ENCODE peak calls at places on chromosomes 7 and 10, in six cellular contexts. N is stomach, E is HT1080, U is right cardiac atrium, H is NCI-H460, B is D721Med. J is an unnamed sample.

GRCh38 chr7:106512217-106512616 is 148.7 kb downstream of the CCDC71L start:
- DNase-seq in N (no peak), E (no peak), U (no peak), H (no peak), B (no peak), J (no peak)

GRCh38 chr7:15471387-15471786 is 90.4 kb downstream of the AGMO start:
- DNase-seq in N (no peak), E (peak), U (no peak), H (no peak), B (no peak), J (no peak)

GRCh38 chr7:30804078-30804661 is 33.0 kb downstream of the MINDY4 start:
- DNase-seq in N (no peak), E (peak), U (no peak), H (no peak), B (no peak), J (no peak)

GRCh38 chr7:13742719-13743640 is 246.5 kb downstream of the ETV1 start:
- DNase-seq in N (peak), E (peak), U (no peak), H (peak), B (no peak), J (peak)

GRCh38 chr10:102743078-102743587 is 615 bp upstream of the WBP1L start:
- DNase-seq in N (no peak), E (no peak), U (no peak), H (no peak), B (no peak), J (no peak)

GRCh38 chr7:100171087-100171681 is 2.8 kb upstream of the GAL3ST4 start:
- DNase-seq in N (no peak), E (no peak), U (no peak), H (no peak), B (no peak), J (no peak)

GRCh38 chr10:34826221-34826620 is 11.1 kb upstream of the PARD3 start:
- DNase-seq in N (no peak), E (no peak), U (no peak), H (no peak), B (no peak), J (no peak)

GRCh38 chr7:24812313-24812945 is 55.2 kb upstream of the GSDME start:
- DNase-seq in N (peak), E (peak), U (peak), H (peak), B (peak), J (peak)

GRCh38 chr7:31033674-31034073 is 18.4 kb upstream of the ADCYAP1R1 start:
- DNase-seq in N (no peak), E (no peak), U (no peak), H (no peak), B (no peak), J (no peak)

GRCh38 chr10:25465582-25466372 is 291.0 kb downstream of the GPR158 start:
- DNase-seq in N (no peak), E (peak), U (no peak), H (no peak), B (no peak), J (no peak)

GRCh38 chr7:15600298-15600697 is 38.5 kb upstream of the AGMO start:
- DNase-seq in N (no peak), E (no peak), U (no peak), H (no peak), B (no peak), J (no peak)

GRCh38 chr10:102720775-102721301 is 6.4 kb downstream of the SFXN2 start:
- DNase-seq in N (no peak), E (no peak), U (no peak), H (no peak), B (no peak), J (no peak)

GRCh38 chr7:151539055-151539714 is 19.5 kb upstream of the RHEB start:
- DNase-seq in N (no peak), E (no peak), U (peak), H (no peak), B (no peak), J (peak)

GRCh38 chr10:94991243-94991888 is 52.9 kb downstream of the CYP2C9 start:
- DNase-seq in N (no peak), E (peak), U (no peak), H (no peak), B (no peak), J (no peak)

GRCh38 chr7:25854608-25855497 is 297.1 kb upstream of the NFE2L3 start:
- DNase-seq in N (no peak), E (peak), U (no peak), H (peak), B (no peak), J (no peak)

GRCh38 chr7:119959811-119960210 is 313.2 kb upstream of the KCND2 start:
- DNase-seq in N (no peak), E (peak), U (no peak), H (no peak), B (no peak), J (no peak)

GRCh38 chr7:130009848-130010688 is 41.1 kb downstream of the ZC3HC1 start:
- DNase-seq in N (peak), E (peak), U (peak), H (peak), B (no peak), J (no peak)

GRCh38 chr7:30062587-30062986 is 34.4 kb downstream of the PLEKHA8 start:
- DNase-seq in N (no peak), E (peak), U (no peak), H (peak), B (no peak), J (no peak)

GRCh38 chr7:54904130-54904529 is 114.7 kb upstream of the EGFR start:
- DNase-seq in N (no peak), E (no peak), U (no peak), H (no peak), B (no peak), J (no peak)

GRCh38 chr7:1292972-1293830 is 60.5 kb downstream of the UNCX start:
- DNase-seq in N (no peak), E (no peak), U (no peak), H (no peak), B (no peak), J (peak)

GRCh38 chr10:62613429-62613828 is 191.1 kb upstream of the ADO start:
- DNase-seq in N (no peak), E (no peak), U (no peak), H (no peak), B (no peak), J (no peak)

GRCh38 chr7:22645418-22646181 is 81.4 kb upstream of the IL6 start:
- DNase-seq in N (no peak), E (no peak), U (no peak), H (no peak), B (no peak), J (no peak)

GRCh38 chr7:3430588-3430987 is 129.5 kb downstream of the SDK1 start:
- DNase-seq in N (no peak), E (no peak), U (no peak), H (no peak), B (no peak), J (no peak)

GRCh38 chr10:118207470-118208007 is 134.6 kb downstream of the FAM204A start:
- DNase-seq in N (no peak), E (no peak), U (no peak), H (no peak), B (no peak), J (no peak)

GRCh38 chr10:121624778-121625330 is 26.6 kb upstream of the FGFR2 start:
- DNase-seq in N (no peak), E (no peak), U (no peak), H (no peak), B (no peak), J (no peak)

GRCh38 chr10:124079864-124080263 is 13.5 kb downstream of the CHST15 start:
- DNase-seq in N (no peak), E (no peak), U (no peak), H (no peak), B (no peak), J (no peak)

GRCh38 chr7:44136731-44137130 is 4.4 kb downstream of the MYL7 start:
- DNase-seq in N (no peak), E (no peak), U (no peak), H (no peak), B (no peak), J (no peak)

GRCh38 chr7:45076946-45077345 is 11.8 kb downstream of the NACAD start:
- DNase-seq in N (no peak), E (no peak), U (no peak), H (no peak), B (no peak), J (no peak)

GRCh38 chr10:4816966-4817365 is 9.0 kb upstream of the AKR1E2 start:
- DNase-seq in N (no peak), E (no peak), U (no peak), H (no peak), B (no peak), J (no peak)

GRCh38 chr7:90603346-90603745 is 7.2 kb downstream of the CDK14 start:
- DNase-seq in N (no peak), E (no peak), U (no peak), H (no peak), B (no peak), J (no peak)